ENCODE peak calls at places on chromosomes 4 and X, in four cellular contexts. One of them, this sample, is unnamed.

GRCh38 chr4:170093978-170094377 is 4.2 kb upstream of the AADAT start:
- DNase-seq in effector memory CD4-positive, alpha-beta T cell: no peak
- DNase-seq in Karpas-422: no peak
- DNase-seq in tibial nerve: no peak
- DNase-seq in this sample: no peak

GRCh38 chr4:5814421-5814820 is 78.5 kb downstream of the CRMP1 start:
- DNase-seq in effector memory CD4-positive, alpha-beta T cell: no peak
- DNase-seq in Karpas-422: no peak
- DNase-seq in tibial nerve: no peak
- DNase-seq in this sample: no peak

GRCh38 chr4:173367285-173367684 is 3.5 kb upstream of the SAP30 start:
- DNase-seq in effector memory CD4-positive, alpha-beta T cell: no peak
- DNase-seq in Karpas-422: no peak
- DNase-seq in tibial nerve: no peak
- DNase-seq in this sample: no peak

GRCh38 chr4:38869511-38869910 is 1.9 kb downstream of the FAM114A1 start:
- DNase-seq in effector memory CD4-positive, alpha-beta T cell: no peak
- DNase-seq in Karpas-422: peak; percentile 34
- DNase-seq in tibial nerve: no peak
- DNase-seq in this sample: no peak

GRCh38 chr4:87069037-87069742 is 134.4 kb downstream of the AFF1 start:
- DNase-seq in effector memory CD4-positive, alpha-beta T cell: no peak
- DNase-seq in Karpas-422: no peak
- DNase-seq in tibial nerve: no peak
- DNase-seq in this sample: no peak

GRCh38 chr4:122703868-122704267 is 28.6 kb upstream of the BBS12 start:
- DNase-seq in effector memory CD4-positive, alpha-beta T cell: no peak
- DNase-seq in Karpas-422: no peak
- DNase-seq in tibial nerve: no peak
- DNase-seq in this sample: no peak

GRCh38 chr4:87498446-87498900 is 30.7 kb downstream of the SPARCL1 start:
- DNase-seq in effector memory CD4-positive, alpha-beta T cell: no peak
- DNase-seq in Karpas-422: no peak
- DNase-seq in tibial nerve: no peak
- DNase-seq in this sample: peak; percentile 26

GRCh38 chr4:137032242-137032641 is 500.1 kb downstream of the PCDH18 start:
- DNase-seq in effector memory CD4-positive, alpha-beta T cell: no peak
- DNase-seq in Karpas-422: no peak
- DNase-seq in tibial nerve: no peak
- DNase-seq in this sample: peak; percentile 15

GRCh38 chrX:105701310-105702052 is 120.9 kb upstream of the NRK start:
- DNase-seq in effector memory CD4-positive, alpha-beta T cell: no peak
- DNase-seq in Karpas-422: no peak
- DNase-seq in tibial nerve: no peak
- DNase-seq in this sample: peak; percentile 4

GRCh38 chr4:53622739-53623151 is 31.5 kb upstream of the LNX1 start:
- DNase-seq in effector memory CD4-positive, alpha-beta T cell: no peak
- DNase-seq in Karpas-422: no peak
- DNase-seq in tibial nerve: no peak
- DNase-seq in this sample: no peak

GRCh38 chr4:30860983-30861382 is 140.8 kb downstream of the PCDH7 start:
- DNase-seq in effector memory CD4-positive, alpha-beta T cell: no peak
- DNase-seq in Karpas-422: no peak
- DNase-seq in tibial nerve: no peak
- DNase-seq in this sample: no peak

GRCh38 chr4:16860506-16860905 is 37.9 kb downstream of the LDB2 start:
- DNase-seq in effector memory CD4-positive, alpha-beta T cell: no peak
- DNase-seq in Karpas-422: no peak
- DNase-seq in tibial nerve: no peak
- DNase-seq in this sample: peak; percentile 91

GRCh38 chrX:9682456-9682855 is 83.2 kb downstream of the GPR143 start:
- DNase-seq in effector memory CD4-positive, alpha-beta T cell: no peak
- DNase-seq in Karpas-422: no peak
- DNase-seq in tibial nerve: peak; percentile 5
- DNase-seq in this sample: no peak

GRCh38 chr4:56410247-56410646 is 23.0 kb upstream of the AASDH start:
- DNase-seq in effector memory CD4-positive, alpha-beta T cell: no peak
- DNase-seq in Karpas-422: no peak
- DNase-seq in tibial nerve: peak; percentile 78
- DNase-seq in this sample: peak; percentile 97

GRCh38 chrX:137916090-137916746 is 350.3 kb downstream of the ZIC3 start:
- DNase-seq in effector memory CD4-positive, alpha-beta T cell: no peak
- DNase-seq in Karpas-422: no peak
- DNase-seq in tibial nerve: no peak
- DNase-seq in this sample: no peak

GRCh38 chr4:110190249-110190648 is 8.2 kb downstream of the ELOVL6 start:
- DNase-seq in effector memory CD4-positive, alpha-beta T cell: no peak
- DNase-seq in Karpas-422: no peak
- DNase-seq in tibial nerve: no peak
- DNase-seq in this sample: no peak